ENCODE peak calls at places on chromosome 17, in eight cellular contexts. O is testis, K is HFF-Myc, U is kidney glomerular epithelial cell, I is T-cell, G is kidney tubule cell, W is hippocampal formation, S is AG08395. N is an unnamed sample.

GRCh38 chr17:30271102-30271501 is 20.6 kb downstream of the BLMH start:
- DNase-seq in O (no peak), K (no peak), U (no peak), I (no peak), G (peak), W (no peak), S (no peak), N (peak)

GRCh38 chr17:40502716-40503115 is 1.3 kb upstream of the TNS4 start:
- DNase-seq in O (no peak), K (no peak), U (no peak), I (no peak), G (no peak), W (no peak), S (no peak), N (no peak)

GRCh38 chr17:56478836-56479447 is 114.6 kb upstream of the NOG start:
- DNase-seq in O (peak), K (no peak), U (peak), I (no peak), G (peak), W (no peak), S (no peak), N (peak)

GRCh38 chr17:75371339-75371738 is 34.1 kb downstream of the GRB2 start:
- DNase-seq in O (no peak), K (no peak), U (no peak), I (peak), G (no peak), W (no peak), S (no peak), N (no peak)

GRCh38 chr17:82684207-82684903 is 14.1 kb downstream of the RAB40B start:
- DNase-seq in O (no peak), K (no peak), U (peak), I (no peak), G (peak), W (no peak), S (no peak), N (no peak)

GRCh38 chr17:82791532-82791931 is 39.7 kb downstream of the TBCD start:
- DNase-seq in O (no peak), K (peak), U (peak), I (no peak), G (peak), W (no peak), S (peak), N (peak)

GRCh38 chr17:76549539-76549938 is 9.7 kb downstream of the PRCD start:
- DNase-seq in O (no peak), K (no peak), U (no peak), I (no peak), G (no peak), W (no peak), S (no peak), N (no peak)

GRCh38 chr17:79691931-79692330 is 38.8 kb upstream of the ENPP7 start:
- DNase-seq in O (peak), K (no peak), U (no peak), I (no peak), G (no peak), W (peak), S (peak), N (no peak)

GRCh38 chr17:30235386-30236296 is at the start of gene SLC6A4:
- DNase-seq in O (no peak), K (no peak), U (no peak), I (no peak), G (no peak), W (no peak), S (peak), N (no peak)

GRCh38 chr17:49224198-49224996 is 6.2 kb downstream of the PHOSPHO1 start:
- DNase-seq in O (peak), K (no peak), U (no peak), I (peak), G (no peak), W (no peak), S (no peak), N (no peak)

GRCh38 chr17:79668344-79669250 is 57.7 kb upstream of the RBFOX3 start:
- DNase-seq in O (no peak), K (no peak), U (no peak), I (no peak), G (no peak), W (no peak), S (no peak), N (no peak)

GRCh38 chr17:31321481-31321880 is at the start of gene EVI2A:
- DNase-seq in O (peak), K (peak), U (no peak), I (peak), G (peak), W (peak), S (peak), N (peak)